ENCODE peak calls at places on chromosome 7, in seven cellular contexts. One of them, this sample, is unnamed.

GRCh38 chr7:148436135-148436534 is 154.4 kb upstream of the C7orf33 start:
- DNase-seq in stimulated activated CD4-positive, alpha-beta T cell treated with anti-CD3 and anti-CD28 coated beads, Interleukin-2, amount 100 ng/mL, for 48 hours: no peak
- DNase-seq in Kasumi-1: no peak
- DNase-seq in LHCN-M2: no peak
- DNase-seq in NCI-H1092 treated with DMSO at 0.1 percent for 48 hours: no peak
- DNase-seq in activated CD4-positive, alpha-beta T cell treated with anti-CD3 and anti-CD28 coated beads for 4 hours: no peak
- DNase-seq in AG10803: no peak
- DNase-seq in this sample: no peak

GRCh38 chr7:455110-455928 is 64.3 kb downstream of the PDGFA start:
- DNase-seq in stimulated activated CD4-positive, alpha-beta T cell treated with anti-CD3 and anti-CD28 coated beads, Interleukin-2, amount 100 ng/mL, for 48 hours: no peak
- DNase-seq in AG10803: no peak
- DNase-seq in NCI-H1092 treated with DMSO at 0.1 percent for 48 hours: peak
- DNase-seq in LHCN-M2: no peak
- DNase-seq in Kasumi-1: no peak
- DNase-seq in activated CD4-positive, alpha-beta T cell treated with anti-CD3 and anti-CD28 coated beads for 4 hours: no peak
- DNase-seq in this sample: no peak

GRCh38 chr7:34061175-34061574 is 155.8 kb downstream of the BMPER start:
- DNase-seq in Kasumi-1: no peak
- DNase-seq in AG10803: peak
- DNase-seq in activated CD4-positive, alpha-beta T cell treated with anti-CD3 and anti-CD28 coated beads for 4 hours: no peak
- DNase-seq in NCI-H1092 treated with DMSO at 0.1 percent for 48 hours: no peak
- DNase-seq in stimulated activated CD4-positive, alpha-beta T cell treated with anti-CD3 and anti-CD28 coated beads, Interleukin-2, amount 100 ng/mL, for 48 hours: no peak
- DNase-seq in LHCN-M2: peak
- DNase-seq in this sample: no peak

GRCh38 chr7:90720970-90721768 is 125.0 kb downstream of the CDK14 start:
- DNase-seq in AG10803: peak
- DNase-seq in stimulated activated CD4-positive, alpha-beta T cell treated with anti-CD3 and anti-CD28 coated beads, Interleukin-2, amount 100 ng/mL, for 48 hours: no peak
- DNase-seq in LHCN-M2: peak
- DNase-seq in activated CD4-positive, alpha-beta T cell treated with anti-CD3 and anti-CD28 coated beads for 4 hours: no peak
- DNase-seq in NCI-H1092 treated with DMSO at 0.1 percent for 48 hours: no peak
- DNase-seq in Kasumi-1: no peak
- DNase-seq in this sample: no peak

GRCh38 chr7:127904706-127905056 is 126.6 kb downstream of the LRRC4 start:
- DNase-seq in NCI-H1092 treated with DMSO at 0.1 percent for 48 hours: no peak
- DNase-seq in activated CD4-positive, alpha-beta T cell treated with anti-CD3 and anti-CD28 coated beads for 4 hours: no peak
- DNase-seq in AG10803: peak
- DNase-seq in stimulated activated CD4-positive, alpha-beta T cell treated with anti-CD3 and anti-CD28 coated beads, Interleukin-2, amount 100 ng/mL, for 48 hours: no peak
- DNase-seq in LHCN-M2: no peak
- DNase-seq in Kasumi-1: no peak
- DNase-seq in this sample: no peak

GRCh38 chr7:91836065-91836368 is 44.5 kb downstream of the MTERF1 start:
- DNase-seq in Kasumi-1: no peak
- DNase-seq in AG10803: peak
- DNase-seq in activated CD4-positive, alpha-beta T cell treated with anti-CD3 and anti-CD28 coated beads for 4 hours: no peak
- DNase-seq in NCI-H1092 treated with DMSO at 0.1 percent for 48 hours: peak
- DNase-seq in stimulated activated CD4-positive, alpha-beta T cell treated with anti-CD3 and anti-CD28 coated beads, Interleukin-2, amount 100 ng/mL, for 48 hours: no peak
- DNase-seq in LHCN-M2: peak
- DNase-seq in this sample: no peak

GRCh38 chr7:91264083-91264923 is at the start of gene FZD1:
- DNase-seq in AG10803: peak
- DNase-seq in LHCN-M2: peak
- DNase-seq in Kasumi-1: peak
- DNase-seq in activated CD4-positive, alpha-beta T cell treated with anti-CD3 and anti-CD28 coated beads for 4 hours: no peak
- DNase-seq in stimulated activated CD4-positive, alpha-beta T cell treated with anti-CD3 and anti-CD28 coated beads, Interleukin-2, amount 100 ng/mL, for 48 hours: peak
- DNase-seq in NCI-H1092 treated with DMSO at 0.1 percent for 48 hours: peak
- DNase-seq in this sample: peak

GRCh38 chr7:12518920-12519681 is 51.4 kb upstream of the SCIN start:
- DNase-seq in AG10803: peak
- DNase-seq in stimulated activated CD4-positive, alpha-beta T cell treated with anti-CD3 and anti-CD28 coated beads, Interleukin-2, amount 100 ng/mL, for 48 hours: no peak
- DNase-seq in NCI-H1092 treated with DMSO at 0.1 percent for 48 hours: no peak
- DNase-seq in activated CD4-positive, alpha-beta T cell treated with anti-CD3 and anti-CD28 coated beads for 4 hours: no peak
- DNase-seq in LHCN-M2: peak
- DNase-seq in Kasumi-1: no peak
- DNase-seq in this sample: no peak

GRCh38 chr7:130393799-130394411 is 13.6 kb downstream of the CPA1 start:
- DNase-seq in NCI-H1092 treated with DMSO at 0.1 percent for 48 hours: no peak
- DNase-seq in activated CD4-positive, alpha-beta T cell treated with anti-CD3 and anti-CD28 coated beads for 4 hours: no peak
- DNase-seq in LHCN-M2: no peak
- DNase-seq in stimulated activated CD4-positive, alpha-beta T cell treated with anti-CD3 and anti-CD28 coated beads, Interleukin-2, amount 100 ng/mL, for 48 hours: no peak
- DNase-seq in AG10803: no peak
- DNase-seq in Kasumi-1: peak
- DNase-seq in this sample: no peak

GRCh38 chr7:39894904-39895303 is 55.2 kb upstream of the CDK13 start:
- DNase-seq in AG10803: no peak
- DNase-seq in stimulated activated CD4-positive, alpha-beta T cell treated with anti-CD3 and anti-CD28 coated beads, Interleukin-2, amount 100 ng/mL, for 48 hours: no peak
- DNase-seq in Kasumi-1: no peak
- DNase-seq in LHCN-M2: no peak
- DNase-seq in NCI-H1092 treated with DMSO at 0.1 percent for 48 hours: no peak
- DNase-seq in activated CD4-positive, alpha-beta T cell treated with anti-CD3 and anti-CD28 coated beads for 4 hours: no peak
- DNase-seq in this sample: no peak

GRCh38 chr7:128869138-128869943 is 6.7 kb downstream of the ATP6V1F start:
- DNase-seq in stimulated activated CD4-positive, alpha-beta T cell treated with anti-CD3 and anti-CD28 coated beads, Interleukin-2, amount 100 ng/mL, for 48 hours: peak
- DNase-seq in Kasumi-1: no peak
- DNase-seq in NCI-H1092 treated with DMSO at 0.1 percent for 48 hours: peak
- DNase-seq in AG10803: no peak
- DNase-seq in LHCN-M2: no peak
- DNase-seq in activated CD4-positive, alpha-beta T cell treated with anti-CD3 and anti-CD28 coated beads for 4 hours: peak
- DNase-seq in this sample: no peak

GRCh38 chr7:128121731-128122576 is 90.7 kb upstream of the LRRC4 start:
- DNase-seq in stimulated activated CD4-positive, alpha-beta T cell treated with anti-CD3 and anti-CD28 coated beads, Interleukin-2, amount 100 ng/mL, for 48 hours: no peak
- DNase-seq in Kasumi-1: peak
- DNase-seq in AG10803: peak
- DNase-seq in LHCN-M2: no peak
- DNase-seq in activated CD4-positive, alpha-beta T cell treated with anti-CD3 and anti-CD28 coated beads for 4 hours: no peak
- DNase-seq in NCI-H1092 treated with DMSO at 0.1 percent for 48 hours: no peak
- DNase-seq in this sample: no peak

GRCh38 chr7:68604516-68604915 is 993.8 kb upstream of the AUTS2 start:
- DNase-seq in Kasumi-1: no peak
- DNase-seq in AG10803: no peak
- DNase-seq in LHCN-M2: no peak
- DNase-seq in activated CD4-positive, alpha-beta T cell treated with anti-CD3 and anti-CD28 coated beads for 4 hours: no peak
- DNase-seq in stimulated activated CD4-positive, alpha-beta T cell treated with anti-CD3 and anti-CD28 coated beads, Interleukin-2, amount 100 ng/mL, for 48 hours: no peak
- DNase-seq in NCI-H1092 treated with DMSO at 0.1 percent for 48 hours: no peak
- DNase-seq in this sample: no peak

GRCh38 chr7:84913731-84914130 is 273.1 kb downstream of the SEMA3D start:
- DNase-seq in activated CD4-positive, alpha-beta T cell treated with anti-CD3 and anti-CD28 coated beads for 4 hours: no peak
- DNase-seq in Kasumi-1: no peak
- DNase-seq in stimulated activated CD4-positive, alpha-beta T cell treated with anti-CD3 and anti-CD28 coated beads, Interleukin-2, amount 100 ng/mL, for 48 hours: no peak
- DNase-seq in NCI-H1092 treated with DMSO at 0.1 percent for 48 hours: no peak
- DNase-seq in AG10803: peak
- DNase-seq in LHCN-M2: peak
- DNase-seq in this sample: no peak

GRCh38 chr7:74365320-74366022 is 76.3 kb downstream of the CLIP2 start:
- DNase-seq in NCI-H1092 treated with DMSO at 0.1 percent for 48 hours: peak
- DNase-seq in LHCN-M2: peak
- DNase-seq in activated CD4-positive, alpha-beta T cell treated with anti-CD3 and anti-CD28 coated beads for 4 hours: no peak
- DNase-seq in AG10803: peak
- DNase-seq in stimulated activated CD4-positive, alpha-beta T cell treated with anti-CD3 and anti-CD28 coated beads, Interleukin-2, amount 100 ng/mL, for 48 hours: no peak
- DNase-seq in Kasumi-1: peak
- DNase-seq in this sample: no peak

GRCh38 chr7:159191236-159191635 is 46.6 kb upstream of the VIPR2 start:
- DNase-seq in activated CD4-positive, alpha-beta T cell treated with anti-CD3 and anti-CD28 coated beads for 4 hours: no peak
- DNase-seq in Kasumi-1: no peak
- DNase-seq in stimulated activated CD4-positive, alpha-beta T cell treated with anti-CD3 and anti-CD28 coated beads, Interleukin-2, amount 100 ng/mL, for 48 hours: no peak
- DNase-seq in LHCN-M2: no peak
- DNase-seq in NCI-H1092 treated with DMSO at 0.1 percent for 48 hours: no peak
- DNase-seq in AG10803: no peak
- DNase-seq in this sample: no peak

GRCh38 chr7:47571355-47572100 is 10.4 kb downstream of the TNS3 start:
- DNase-seq in AG10803: peak
- DNase-seq in stimulated activated CD4-positive, alpha-beta T cell treated with anti-CD3 and anti-CD28 coated beads, Interleukin-2, amount 100 ng/mL, for 48 hours: no peak
- DNase-seq in activated CD4-positive, alpha-beta T cell treated with anti-CD3 and anti-CD28 coated beads for 4 hours: no peak
- DNase-seq in LHCN-M2: peak
- DNase-seq in Kasumi-1: peak
- DNase-seq in NCI-H1092 treated with DMSO at 0.1 percent for 48 hours: peak
- DNase-seq in this sample: peak

GRCh38 chr7:43905954-43906326 is 456 bp downstream of the URGCP start:
- DNase-seq in LHCN-M2: peak
- DNase-seq in stimulated activated CD4-positive, alpha-beta T cell treated with anti-CD3 and anti-CD28 coated beads, Interleukin-2, amount 100 ng/mL, for 48 hours: peak
- DNase-seq in Kasumi-1: peak
- DNase-seq in AG10803: peak
- DNase-seq in NCI-H1092 treated with DMSO at 0.1 percent for 48 hours: peak
- DNase-seq in activated CD4-positive, alpha-beta T cell treated with anti-CD3 and anti-CD28 coated beads for 4 hours: peak
- DNase-seq in this sample: no peak

GRCh38 chr7:30799206-30799975 is 28.2 kb downstream of the MINDY4 start:
- DNase-seq in AG10803: peak
- DNase-seq in LHCN-M2: peak
- DNase-seq in NCI-H1092 treated with DMSO at 0.1 percent for 48 hours: no peak
- DNase-seq in stimulated activated CD4-positive, alpha-beta T cell treated with anti-CD3 and anti-CD28 coated beads, Interleukin-2, amount 100 ng/mL, for 48 hours: no peak
- DNase-seq in Kasumi-1: no peak
- DNase-seq in activated CD4-positive, alpha-beta T cell treated with anti-CD3 and anti-CD28 coated beads for 4 hours: no peak
- DNase-seq in this sample: no peak

GRCh38 chr7:128939075-128939860 is 1.5 kb downstream of the IRF5 start:
- DNase-seq in activated CD4-positive, alpha-beta T cell treated with anti-CD3 and anti-CD28 coated beads for 4 hours: no peak
- DNase-seq in NCI-H1092 treated with DMSO at 0.1 percent for 48 hours: no peak
- DNase-seq in LHCN-M2: no peak
- DNase-seq in stimulated activated CD4-positive, alpha-beta T cell treated with anti-CD3 and anti-CD28 coated beads, Interleukin-2, amount 100 ng/mL, for 48 hours: no peak
- DNase-seq in AG10803: no peak
- DNase-seq in Kasumi-1: peak
- DNase-seq in this sample: no peak

GRCh38 chr7:96952974-96953391 is 52.4 kb upstream of the DLX6 start:
- DNase-seq in AG10803: peak
- DNase-seq in activated CD4-positive, alpha-beta T cell treated with anti-CD3 and anti-CD28 coated beads for 4 hours: no peak
- DNase-seq in LHCN-M2: peak
- DNase-seq in stimulated activated CD4-positive, alpha-beta T cell treated with anti-CD3 and anti-CD28 coated beads, Interleukin-2, amount 100 ng/mL, for 48 hours: no peak
- DNase-seq in NCI-H1092 treated with DMSO at 0.1 percent for 48 hours: no peak
- DNase-seq in Kasumi-1: no peak
- DNase-seq in this sample: no peak

GRCh38 chr7:40694041-40694809 is 559.4 kb downstream of the SUGCT start:
- DNase-seq in stimulated activated CD4-positive, alpha-beta T cell treated with anti-CD3 and anti-CD28 coated beads, Interleukin-2, amount 100 ng/mL, for 48 hours: no peak
- DNase-seq in Kasumi-1: no peak
- DNase-seq in AG10803: peak
- DNase-seq in LHCN-M2: no peak
- DNase-seq in NCI-H1092 treated with DMSO at 0.1 percent for 48 hours: no peak
- DNase-seq in activated CD4-positive, alpha-beta T cell treated with anti-CD3 and anti-CD28 coated beads for 4 hours: no peak
- DNase-seq in this sample: no peak

GRCh38 chr7:36287371-36288241 is 102.1 kb upstream of the ANLN start:
- DNase-seq in activated CD4-positive, alpha-beta T cell treated with anti-CD3 and anti-CD28 coated beads for 4 hours: peak
- DNase-seq in NCI-H1092 treated with DMSO at 0.1 percent for 48 hours: peak
- DNase-seq in Kasumi-1: no peak
- DNase-seq in stimulated activated CD4-positive, alpha-beta T cell treated with anti-CD3 and anti-CD28 coated beads, Interleukin-2, amount 100 ng/mL, for 48 hours: no peak
- DNase-seq in AG10803: no peak
- DNase-seq in LHCN-M2: peak
- DNase-seq in this sample: no peak

GRCh38 chr7:132656846-132657776 is 80.8 kb upstream of the PLXNA4 start:
- DNase-seq in stimulated activated CD4-positive, alpha-beta T cell treated with anti-CD3 and anti-CD28 coated beads, Interleukin-2, amount 100 ng/mL, for 48 hours: no peak
- DNase-seq in LHCN-M2: no peak
- DNase-seq in NCI-H1092 treated with DMSO at 0.1 percent for 48 hours: peak
- DNase-seq in AG10803: no peak
- DNase-seq in Kasumi-1: peak
- DNase-seq in activated CD4-positive, alpha-beta T cell treated with anti-CD3 and anti-CD28 coated beads for 4 hours: no peak
- DNase-seq in this sample: peak

GRCh38 chr7:373818-374705 is 84.1 kb downstream of the FOXL3 start:
- DNase-seq in AG10803: no peak
- DNase-seq in stimulated activated CD4-positive, alpha-beta T cell treated with anti-CD3 and anti-CD28 coated beads, Interleukin-2, amount 100 ng/mL, for 48 hours: no peak
- DNase-seq in NCI-H1092 treated with DMSO at 0.1 percent for 48 hours: no peak
- DNase-seq in Kasumi-1: no peak
- DNase-seq in activated CD4-positive, alpha-beta T cell treated with anti-CD3 and anti-CD28 coated beads for 4 hours: peak
- DNase-seq in LHCN-M2: no peak
- DNase-seq in this sample: no peak

GRCh38 chr7:120941064-120941463 is 9.5 kb upstream of the ING3 start:
- DNase-seq in stimulated activated CD4-positive, alpha-beta T cell treated with anti-CD3 and anti-CD28 coated beads, Interleukin-2, amount 100 ng/mL, for 48 hours: no peak
- DNase-seq in activated CD4-positive, alpha-beta T cell treated with anti-CD3 and anti-CD28 coated beads for 4 hours: no peak
- DNase-seq in LHCN-M2: peak
- DNase-seq in Kasumi-1: peak
- DNase-seq in AG10803: no peak
- DNase-seq in NCI-H1092 treated with DMSO at 0.1 percent for 48 hours: peak
- DNase-seq in this sample: no peak

GRCh38 chr7:77940647-77941046 is 142.1 kb downstream of the PHTF2 start:
- DNase-seq in LHCN-M2: peak
- DNase-seq in stimulated activated CD4-positive, alpha-beta T cell treated with anti-CD3 and anti-CD28 coated beads, Interleukin-2, amount 100 ng/mL, for 48 hours: no peak
- DNase-seq in NCI-H1092 treated with DMSO at 0.1 percent for 48 hours: peak
- DNase-seq in Kasumi-1: peak
- DNase-seq in AG10803: peak
- DNase-seq in activated CD4-positive, alpha-beta T cell treated with anti-CD3 and anti-CD28 coated beads for 4 hours: no peak
- DNase-seq in this sample: no peak

GRCh38 chr7:20541615-20542349 is 73.7 kb upstream of the ABCB5 start:
- DNase-seq in Kasumi-1: peak
- DNase-seq in activated CD4-positive, alpha-beta T cell treated with anti-CD3 and anti-CD28 coated beads for 4 hours: no peak
- DNase-seq in AG10803: no peak
- DNase-seq in NCI-H1092 treated with DMSO at 0.1 percent for 48 hours: no peak
- DNase-seq in LHCN-M2: no peak
- DNase-seq in stimulated activated CD4-positive, alpha-beta T cell treated with anti-CD3 and anti-CD28 coated beads, Interleukin-2, amount 100 ng/mL, for 48 hours: no peak
- DNase-seq in this sample: no peak

GRCh38 chr7:232571-233455 is 40.4 kb downstream of the FAM20C start:
- DNase-seq in LHCN-M2: peak
- DNase-seq in Kasumi-1: no peak
- DNase-seq in activated CD4-positive, alpha-beta T cell treated with anti-CD3 and anti-CD28 coated beads for 4 hours: no peak
- DNase-seq in AG10803: peak
- DNase-seq in stimulated activated CD4-positive, alpha-beta T cell treated with anti-CD3 and anti-CD28 coated beads, Interleukin-2, amount 100 ng/mL, for 48 hours: no peak
- DNase-seq in NCI-H1092 treated with DMSO at 0.1 percent for 48 hours: no peak
- DNase-seq in this sample: no peak

This sample was measured in GDM1.